ENCODE peak calls at places on chromosomes 1 and 21, in nine cellular contexts. E is endothelial cell; A is ovary; Z is uterus; B is CD8-positive, alpha-beta T cell; V is GM12878; F is H9; X is upper lobe of left lung; J is cardiac muscle cell. M is an unnamed sample.
A peak's percentile ranks its signal among the peaks of the same experiment; 100 is the strongest.

GRCh38 chr1:116503535-116504307 is 67.1 kb downstream of the CD58 start:
- DNase-seq in E (no peak), A (no peak), Z (no peak), B (no peak), V (no peak), F (no peak), X (peak; percentile 38), J (no peak), M (no peak)

GRCh38 chr1:11055676-11056075 is 4.1 kb downstream of the SRM start:
- DNase-seq in E (no peak), A (no peak), Z (no peak), B (no peak), V (no peak), F (no peak), X (no peak), J (no peak), M (no peak)

GRCh38 chr1:72207059-72207458 is 75.3 kb downstream of the NEGR1 start:
- DNase-seq in E (no peak), A (no peak), Z (no peak), B (no peak), V (no peak), F (no peak), X (no peak), J (no peak), M (no peak)

GRCh38 chr21:25688284-25689035 is 46.2 kb downstream of the ATP5PF start:
- DNase-seq in E (no peak), A (no peak), Z (no peak), B (no peak), V (no peak), F (no peak), X (no peak), J (no peak), M (no peak)

GRCh38 chr1:43319766-43320165 is 17.9 kb upstream of the MPL start:
- DNase-seq in E (no peak), A (no peak), Z (no peak), B (no peak), V (no peak), F (no peak), X (no peak), J (no peak), M (no peak)

GRCh38 chr21:42834730-42835191 is 44.6 kb downstream of the WDR4 start:
- DNase-seq in E (no peak), A (no peak), Z (no peak), B (no peak), V (no peak), F (no peak), X (peak; percentile 44), J (no peak), M (no peak)

GRCh38 chr21:27804515-27804914 is 837.6 kb upstream of the ADAMTS5 start:
- DNase-seq in E (no peak), A (no peak), Z (no peak), B (no peak), V (no peak), F (no peak), X (no peak), J (no peak), M (no peak)

GRCh38 chr1:147567594-147568381 is 26.5 kb downstream of the BCL9 start:
- DNase-seq in E (no peak), A (no peak), Z (no peak), B (no peak), V (no peak), F (peak; percentile 49), X (no peak), J (no peak), M (no peak)

GRCh38 chr1:8035289-8035688 is 9.2 kb upstream of the ERRFI1 start:
- DNase-seq in E (no peak), A (no peak), Z (no peak), B (no peak), V (no peak), F (no peak), X (no peak), J (no peak), M (no peak)

DNA sequence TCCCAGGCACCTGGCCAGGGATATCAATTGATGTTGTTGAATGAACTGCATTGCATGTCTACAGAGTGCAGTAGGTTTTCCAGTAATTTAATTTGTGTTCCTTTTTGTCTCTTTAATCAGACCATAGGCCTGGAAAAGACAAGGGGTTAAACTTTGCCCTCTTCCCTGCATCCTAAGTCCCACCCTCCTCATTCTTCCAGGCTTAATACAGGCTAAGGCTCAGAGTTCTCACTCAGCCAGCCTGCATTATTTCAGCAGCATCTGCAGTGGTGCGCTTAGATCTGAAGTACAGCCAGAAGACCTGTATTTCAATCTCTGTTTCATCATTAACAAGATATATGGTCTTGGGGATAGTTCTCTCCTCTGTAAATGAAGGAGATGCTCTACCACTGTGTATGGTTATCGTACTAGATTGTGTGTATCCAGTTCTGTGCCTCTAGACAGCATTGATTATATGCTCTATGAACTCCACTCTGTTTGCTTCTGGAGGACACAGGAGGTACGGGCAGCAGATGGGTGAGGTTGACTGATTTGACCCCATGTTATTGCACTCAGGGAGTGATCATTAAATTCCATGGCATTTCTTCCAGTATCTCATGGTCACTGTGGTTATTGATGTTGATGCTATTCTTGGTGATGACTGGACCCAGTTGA is 286.1 kb downstream of the RPS6KC1 start:
- DNase-seq in E (no peak), A (no peak), Z (no peak), B (no peak), V (no peak), F (no peak), X (no peak), J (no peak), M (no peak)
- TF ChIP-seq CTCF in E (no peak), A (no peak), Z (no peak), B (no peak), V (no peak), F (no peak), X (no peak), J (no peak), M (no peak)

DNA sequence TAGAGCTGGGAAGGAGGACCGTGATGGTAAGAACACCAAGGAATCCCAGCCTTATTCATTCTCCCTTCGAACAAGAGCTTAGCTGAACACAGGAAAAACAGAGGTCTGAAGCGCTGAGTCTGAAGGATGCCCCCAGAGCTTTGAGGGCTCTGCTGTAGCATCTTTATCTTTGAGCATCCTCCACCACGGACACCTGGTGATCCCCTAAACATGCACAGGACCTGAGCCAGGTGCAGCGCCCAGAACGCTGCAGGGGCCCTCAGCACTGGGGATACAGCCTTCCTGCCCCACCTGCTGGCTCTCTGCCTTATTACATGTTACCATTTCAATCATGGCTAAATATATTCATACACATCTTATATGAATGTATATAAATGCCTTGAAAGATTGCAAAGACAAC is 7.7 kb upstream of the GPATCH4 start:
- DNase-seq in E (peak; percentile 58), A (no peak), Z (no peak), B (peak; percentile 69), V (no peak), F (no peak), X (no peak), J (no peak), M (no peak)
- TF ChIP-seq CTCF in E (peak; percentile 73), A (no peak), Z (no peak), B (peak; percentile 66), V (peak; percentile 72), F (peak; percentile 73), X (no peak), J (peak; percentile 48), M (peak; percentile 77)

GRCh38 chr1:226611301-226611700 is 62.7 kb downstream of the STUM start:
- DNase-seq in E (no peak), A (peak; percentile 1), Z (peak; percentile 10), B (no peak), V (no peak), F (peak; percentile 66), X (no peak), J (no peak), M (no peak)
- TF ChIP-seq CTCF in E (no peak), A (no peak), Z (no peak), B (no peak), V (no peak), F (peak; percentile 52), X (no peak), J (peak; percentile 10), M (no peak)

DNA sequence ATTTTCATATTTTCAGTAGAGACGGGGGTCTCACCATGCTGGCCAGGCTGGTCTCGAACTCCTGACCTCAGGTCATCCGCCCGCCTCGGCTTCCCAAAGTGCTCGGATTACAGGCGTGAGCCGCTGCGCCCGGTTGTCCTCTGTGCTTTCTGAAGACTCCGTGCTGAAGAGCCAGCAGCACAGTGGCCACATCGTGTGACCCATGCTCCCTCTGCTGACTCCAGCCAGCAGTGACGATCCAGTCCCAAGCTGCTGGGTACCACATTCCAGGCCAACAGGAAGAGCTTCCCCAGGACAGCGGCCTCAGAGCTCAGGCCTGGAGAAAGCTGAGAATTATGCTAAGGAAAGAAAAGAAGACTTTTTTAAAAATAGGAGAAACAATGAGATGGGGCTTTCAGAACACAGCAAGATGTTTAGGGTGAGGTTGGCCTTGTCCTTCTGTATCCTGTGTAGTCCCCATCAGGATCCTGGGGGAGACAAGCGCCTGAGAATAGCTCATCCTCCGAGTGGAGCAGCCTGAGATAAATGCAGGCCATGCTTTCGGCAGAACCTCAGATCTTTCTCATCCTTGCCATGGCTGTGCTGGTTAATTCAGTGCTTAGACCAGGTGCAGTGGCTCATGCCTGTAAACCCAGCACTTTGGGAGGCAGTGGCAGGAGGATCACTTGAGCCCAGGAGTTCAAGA is 207.1 kb downstream of the SLC35F3 start:
- DNase-seq in E (peak; percentile 66), A (no peak), Z (no peak), B (no peak), V (no peak), F (peak; percentile 91), X (no peak), J (peak; percentile 17), M (no peak)
- TF ChIP-seq CTCF in E (no peak), A (no peak), Z (no peak), B (no peak), V (peak; percentile 26), F (peak; percentile 64), X (no peak), J (no peak), M (peak; percentile 65)

GRCh38 chr1:161021168-161021958 is 411 bp upstream of the F11R start:
- DNase-seq in E (peak; percentile 81), A (peak; percentile 83), Z (peak; percentile 37), B (peak; percentile 87), V (peak; percentile 66), F (peak; percentile 100), X (peak; percentile 98), J (peak; percentile 58), M (peak; percentile 88)

GRCh38 chr1:161021959-161022332 is 994 bp upstream of the F11R start:
- DNase-seq in E (no peak), A (no peak), Z (no peak), B (no peak), V (no peak), F (no peak), X (no peak), J (no peak), M (no peak)

GRCh38 chr1:161019767-161020572 is 982 bp downstream of the F11R start:
- DNase-seq in E (peak; percentile 11), A (no peak), Z (no peak), B (no peak), V (no peak), F (no peak), X (no peak), J (peak; percentile 61), M (no peak)

GRCh38 chr1:161018631-161018930 is 2.4 kb downstream of the F11R start:
- DNase-seq in E (no peak), A (no peak), Z (no peak), B (no peak), V (no peak), F (no peak), X (no peak), J (no peak), M (no peak)

GRCh38 chr1:161020573-161021167 is at the start of gene F11R:
- DNase-seq in E (peak; percentile 77), A (peak; percentile 60), Z (peak; percentile 20), B (no peak), V (no peak), F (peak; percentile 72), X (peak; percentile 86), J (peak; percentile 53), M (no peak)
- TF ChIP-seq CTCF in E (peak; percentile 38), A (peak; percentile 30), Z (no peak), B (no peak), V (peak; percentile 15), F (peak; percentile 46), X (peak; percentile 84), J (peak; percentile 14), M (peak; percentile 64)

M was measured in type B pancreatic cell.